ENCODE peak calls at places on chromosome 12, in four cellular contexts. E is fibroblast of lung, N is A549, Z is GM23248. W is an unnamed sample.
A peak's percentile ranks its signal among the peaks of the same experiment; 100 is the strongest.

GRCh38 chr12:127750076-127750840 is 516.7 kb upstream of the TMEM132C start:
- DNase-seq in Z (peak; percentile 43), N (no peak), E (no peak), W (no peak)

GRCh38 chr12:115988629-115989563 is 288.6 kb downstream of the MED13L start:
- DNase-seq in N (no peak), Z (no peak), E (no peak), W (peak; percentile 48)

GRCh38 chr12:51391047-51391837 is at the start of gene GALNT6:
- DNase-seq in Z (no peak), E (no peak), N (peak; percentile 51), W (peak; percentile 70)

GRCh38 chr12:50314629-50315312 is 31.5 kb upstream of the LIMA1 start:
- DNase-seq in N (peak; percentile 54), Z (peak; percentile 62), E (peak; percentile 81), W (peak; percentile 61)

GRCh38 chr12:57235728-57236131 is 6.2 kb downstream of the SHMT2 start:
- DNase-seq in E (no peak), N (no peak), Z (no peak), W (no peak)

GRCh38 chr12:57756406-57757341 is 1.8 kb downstream of the MARCHF9 start:
- DNase-seq in N (peak; percentile 94), E (no peak), Z (no peak), W (no peak)

GRCh38 chr12:48678561-48679185 is 3.4 kb downstream of the KANSL2 start:
- DNase-seq in N (no peak), Z (no peak), E (no peak), W (no peak)

GRCh38 chr12:100221523-100221922 is 20.9 kb downstream of the ACTR6 start:
- DNase-seq in N (no peak), E (no peak), Z (no peak), W (peak; percentile 57)

GRCh38 chr12:57127101-57127709 is 1.1 kb upstream of the LRP1 start:
- DNase-seq in N (peak; percentile 70), E (peak; percentile 64), Z (peak; percentile 70), W (peak; percentile 62)

GRCh38 chr12:48936379-48936979 is 11.2 kb upstream of the FKBP11 start:
- DNase-seq in N (peak; percentile 95), E (peak; percentile 84), Z (peak; percentile 79), W (peak; percentile 76)

GRCh38 chr12:122362758-122363157 is 59.7 kb downstream of the CLIP1 start:
- DNase-seq in Z (no peak), E (no peak), N (no peak), W (no peak)

GRCh38 chr12:91094036-91094660 is 17.1 kb downstream of the LUM start:
- DNase-seq in Z (peak; percentile 46), N (no peak), E (peak; percentile 39), W (peak; percentile 17)

GRCh38 chr12:120965534-120966091 is 12.7 kb upstream of the HNF1A start:
- DNase-seq in E (no peak), Z (no peak), N (no peak), W (peak; percentile 12)

GRCh38 chr12:14422516-14423230 is 57.2 kb downstream of the ATF7IP start:
- DNase-seq in Z (no peak), N (no peak), E (no peak), W (no peak)

GRCh38 chr12:14416658-14417057 is 51.2 kb downstream of the ATF7IP start:
- DNase-seq in E (peak; percentile 96), Z (peak; percentile 62), N (no peak), W (peak; percentile 50)

GRCh38 chr12:14418526-14418925 is 53.0 kb downstream of the ATF7IP start:
- DNase-seq in N (no peak), Z (peak; percentile 56), E (peak; percentile 63), W (peak; percentile 33)

DNA sequence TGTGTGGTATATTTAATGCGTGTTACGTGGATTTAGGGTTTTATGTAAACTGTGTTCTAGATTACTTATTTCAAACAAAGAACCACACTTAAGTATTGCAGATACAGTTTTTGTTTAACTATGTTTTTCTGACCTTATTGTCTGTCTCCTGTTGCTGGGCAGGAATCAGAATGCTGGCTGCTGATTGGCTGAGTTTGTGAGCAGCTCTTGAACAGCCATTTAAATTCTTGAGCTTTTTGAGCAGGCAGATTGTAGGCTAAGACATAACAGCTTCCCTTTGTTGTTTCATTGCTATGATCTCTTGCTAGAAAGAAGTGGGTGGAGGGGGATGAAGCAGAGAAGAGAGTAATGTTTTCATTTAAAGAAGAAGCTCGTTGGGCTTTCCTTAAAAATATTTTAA is 52.2 kb downstream of the ATF7IP start:
- DNase-seq in Z (peak; percentile 80), N (no peak), E (peak; percentile 94), W (peak; percentile 54)
- H3K4me2 ChIP-seq in Z (peak overlapping the region; percentile 37), N (no peak overlapping the region), E (no peak overlapping the region), W (no peak overlapping the region)

GRCh38 chr12:55708695-55709233 is 1.1 kb upstream of the ITGA7 start:
- DNase-seq in Z (no peak), N (no peak), E (no peak), W (no peak)
- H3K4me2 ChIP-seq in Z (peak overlapping the region; percentile 79), N (peak overlapping the region; percentile 99), E (peak overlapping the region; percentile 72), W (peak overlapping the region; percentile 91)

GRCh38 chr12:77477907-77478533 is 352.7 kb upstream of the NAV3 start:
- DNase-seq in Z (no peak), E (no peak), N (no peak), W (no peak)
- H3K4me2 ChIP-seq in Z (no peak overlapping the region), E (no peak overlapping the region), N (no peak overlapping the region), W (no peak overlapping the region)

GRCh38 chr12:98317939-98318899 is 197.2 kb upstream of the TMPO start:
- DNase-seq in Z (no peak), N (no peak), E (no peak), W (no peak)
- H3K4me2 ChIP-seq in Z (no peak overlapping the region), N (no peak overlapping the region), E (no peak overlapping the region), W (no peak overlapping the region)

DNA sequence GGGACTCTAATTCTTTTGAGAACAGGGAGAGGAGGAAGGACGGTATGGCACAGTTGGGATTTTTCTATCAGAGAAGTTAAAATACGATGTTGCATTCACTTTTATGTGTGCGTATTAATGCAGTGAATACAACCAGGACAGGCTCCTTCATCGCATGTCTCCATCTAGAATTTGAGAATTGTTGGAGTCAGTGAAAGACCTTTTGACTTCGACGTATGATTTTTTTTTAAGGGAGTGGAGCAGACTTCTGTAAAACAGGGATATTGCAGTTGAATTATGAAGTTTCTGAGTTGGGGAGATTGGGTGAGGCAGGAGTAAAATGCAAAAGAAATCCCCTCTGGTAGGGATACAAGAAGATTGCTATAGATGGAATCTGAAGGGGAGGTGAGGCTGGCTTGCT is 9.6 kb upstream of the TBX3 start:
- DNase-seq in N (no peak), Z (no peak), E (no peak), W (no peak)
- H3K4me2 ChIP-seq in N (no peak overlapping the region), Z (no peak overlapping the region), E (peak overlapping the region; percentile 93), W (peak overlapping the region; percentile 96)

GRCh38 chr12:69331482-69331845 is 16.7 kb upstream of the LYZ start:
- DNase-seq in E (peak; percentile 9), N (no peak), Z (peak; percentile 11), W (no peak)
- H3K4me2 ChIP-seq in E (peak overlapping the region; percentile 40), N (peak overlapping the region; percentile 55), Z (peak overlapping the region; percentile 81), W (peak overlapping the region; percentile 82)